ENCODE peak calls at places on chromosomes 12 and 14, in ten cellular contexts. One of them, this sample, is unnamed.

GRCh38 chr12:70402597-70402996 is 36.5 kb downstream of the KCNMB4 start:
- DNase-seq in skeletal muscle cell: no peak
- DNase-seq in T-cell: no peak
- DNase-seq in EH: peak
- DNase-seq in stimulated activated naive B cell treated with anti-CD40 and anti-IgM and Interleukin-4, amounts not matched to agents 10 μg/mL and 1 μg/mL and 100 μg/mL, for 72 hours: no peak
- DNase-seq in non-pigmented ciliary epithelial cell: no peak
- DNase-seq in MV-4-11: no peak
- DNase-seq in gastrocnemius medialis: no peak
- DNase-seq in NCI-H526 treated with DMSO at 0.1 percent for 48 hours: no peak
- DNase-seq in aorta: no peak
- DNase-seq in this sample: no peak

GRCh38 chr14:23580948-23581281 is 2.3 kb upstream of the JPH4 start:
- DNase-seq in skeletal muscle cell: no peak
- DNase-seq in T-cell: no peak
- DNase-seq in EH: no peak
- DNase-seq in stimulated activated naive B cell treated with anti-CD40 and anti-IgM and Interleukin-4, amounts not matched to agents 10 μg/mL and 1 μg/mL and 100 μg/mL, for 72 hours: no peak
- DNase-seq in non-pigmented ciliary epithelial cell: no peak
- DNase-seq in MV-4-11: no peak
- DNase-seq in gastrocnemius medialis: no peak
- DNase-seq in NCI-H526 treated with DMSO at 0.1 percent for 48 hours: no peak
- DNase-seq in aorta: no peak
- DNase-seq in this sample: no peak

GRCh38 chr14:81435048-81435577 is 35.0 kb upstream of the STON2 start:
- DNase-seq in skeletal muscle cell: no peak
- DNase-seq in T-cell: no peak
- DNase-seq in EH: no peak
- DNase-seq in stimulated activated naive B cell treated with anti-CD40 and anti-IgM and Interleukin-4, amounts not matched to agents 10 μg/mL and 1 μg/mL and 100 μg/mL, for 72 hours: no peak
- DNase-seq in non-pigmented ciliary epithelial cell: no peak
- DNase-seq in MV-4-11: no peak
- DNase-seq in gastrocnemius medialis: no peak
- DNase-seq in NCI-H526 treated with DMSO at 0.1 percent for 48 hours: no peak
- DNase-seq in aorta: no peak
- DNase-seq in this sample: no peak

GRCh38 chr12:23525450-23526072 is 423.9 kb downstream of the SOX5 start:
- DNase-seq in skeletal muscle cell: no peak
- DNase-seq in T-cell: no peak
- DNase-seq in EH: no peak
- DNase-seq in stimulated activated naive B cell treated with anti-CD40 and anti-IgM and Interleukin-4, amounts not matched to agents 10 μg/mL and 1 μg/mL and 100 μg/mL, for 72 hours: no peak
- DNase-seq in non-pigmented ciliary epithelial cell: no peak
- DNase-seq in MV-4-11: no peak
- DNase-seq in gastrocnemius medialis: no peak
- DNase-seq in NCI-H526 treated with DMSO at 0.1 percent for 48 hours: no peak
- DNase-seq in aorta: no peak
- DNase-seq in this sample: no peak

GRCh38 chr12:9687228-9687627 is 17.7 kb downstream of the CLEC2D start:
- DNase-seq in skeletal muscle cell: no peak
- DNase-seq in T-cell: no peak
- DNase-seq in EH: peak
- DNase-seq in stimulated activated naive B cell treated with anti-CD40 and anti-IgM and Interleukin-4, amounts not matched to agents 10 μg/mL and 1 μg/mL and 100 μg/mL, for 72 hours: no peak
- DNase-seq in non-pigmented ciliary epithelial cell: no peak
- DNase-seq in MV-4-11: no peak
- DNase-seq in gastrocnemius medialis: no peak
- DNase-seq in NCI-H526 treated with DMSO at 0.1 percent for 48 hours: no peak
- DNase-seq in aorta: no peak
- DNase-seq in this sample: peak

GRCh38 chr14:20630340-20631022 is 11.0 kb downstream of the OR6S1 start:
- DNase-seq in skeletal muscle cell: no peak
- DNase-seq in T-cell: no peak
- DNase-seq in EH: peak
- DNase-seq in stimulated activated naive B cell treated with anti-CD40 and anti-IgM and Interleukin-4, amounts not matched to agents 10 μg/mL and 1 μg/mL and 100 μg/mL, for 72 hours: no peak
- DNase-seq in non-pigmented ciliary epithelial cell: no peak
- DNase-seq in MV-4-11: peak
- DNase-seq in gastrocnemius medialis: no peak
- DNase-seq in NCI-H526 treated with DMSO at 0.1 percent for 48 hours: no peak
- DNase-seq in aorta: no peak
- DNase-seq in this sample: peak

GRCh38 chr14:91511014-91511466 is 930 bp upstream of the PPP4R3A start:
- DNase-seq in skeletal muscle cell: no peak
- DNase-seq in T-cell: no peak
- DNase-seq in EH: no peak
- DNase-seq in stimulated activated naive B cell treated with anti-CD40 and anti-IgM and Interleukin-4, amounts not matched to agents 10 μg/mL and 1 μg/mL and 100 μg/mL, for 72 hours: no peak
- DNase-seq in non-pigmented ciliary epithelial cell: no peak
- DNase-seq in MV-4-11: no peak
- DNase-seq in gastrocnemius medialis: no peak
- DNase-seq in NCI-H526 treated with DMSO at 0.1 percent for 48 hours: no peak
- DNase-seq in aorta: no peak
- DNase-seq in this sample: no peak

GRCh38 chr14:22974530-22975313 is 7.6 kb downstream of the AJUBA start:
- DNase-seq in skeletal muscle cell: no peak
- DNase-seq in T-cell: no peak
- DNase-seq in EH: peak
- DNase-seq in stimulated activated naive B cell treated with anti-CD40 and anti-IgM and Interleukin-4, amounts not matched to agents 10 μg/mL and 1 μg/mL and 100 μg/mL, for 72 hours: no peak
- DNase-seq in non-pigmented ciliary epithelial cell: no peak
- DNase-seq in MV-4-11: no peak
- DNase-seq in gastrocnemius medialis: no peak
- DNase-seq in NCI-H526 treated with DMSO at 0.1 percent for 48 hours: no peak
- DNase-seq in aorta: no peak
- DNase-seq in this sample: peak

GRCh38 chr12:57845478-57846284 is 848 bp downstream of the CTDSP2 start:
- DNase-seq in skeletal muscle cell: no peak
- DNase-seq in T-cell: peak
- DNase-seq in EH: peak
- DNase-seq in stimulated activated naive B cell treated with anti-CD40 and anti-IgM and Interleukin-4, amounts not matched to agents 10 μg/mL and 1 μg/mL and 100 μg/mL, for 72 hours: peak
- DNase-seq in non-pigmented ciliary epithelial cell: no peak
- DNase-seq in MV-4-11: peak
- DNase-seq in gastrocnemius medialis: peak
- DNase-seq in NCI-H526 treated with DMSO at 0.1 percent for 48 hours: peak
- DNase-seq in aorta: peak
- DNase-seq in this sample: peak

GRCh38 chr14:85528882-85529585 is 910 bp upstream of the FLRT2 start:
- DNase-seq in skeletal muscle cell: no peak
- DNase-seq in T-cell: no peak
- DNase-seq in EH: peak
- DNase-seq in stimulated activated naive B cell treated with anti-CD40 and anti-IgM and Interleukin-4, amounts not matched to agents 10 μg/mL and 1 μg/mL and 100 μg/mL, for 72 hours: no peak
- DNase-seq in non-pigmented ciliary epithelial cell: peak
- DNase-seq in MV-4-11: no peak
- DNase-seq in gastrocnemius medialis: no peak
- DNase-seq in NCI-H526 treated with DMSO at 0.1 percent for 48 hours: no peak
- DNase-seq in aorta: no peak
- DNase-seq in this sample: peak

GRCh38 chr12:6614513-6615177 is 7.5 kb upstream of the CHD4 start:
- DNase-seq in skeletal muscle cell: no peak
- DNase-seq in T-cell: no peak
- DNase-seq in EH: no peak
- DNase-seq in stimulated activated naive B cell treated with anti-CD40 and anti-IgM and Interleukin-4, amounts not matched to agents 10 μg/mL and 1 μg/mL and 100 μg/mL, for 72 hours: no peak
- DNase-seq in non-pigmented ciliary epithelial cell: no peak
- DNase-seq in MV-4-11: no peak
- DNase-seq in gastrocnemius medialis: no peak
- DNase-seq in NCI-H526 treated with DMSO at 0.1 percent for 48 hours: no peak
- DNase-seq in aorta: no peak
- DNase-seq in this sample: peak

GRCh38 chr14:100780246-100780645 is 45.7 kb upstream of the MEG3 start:
- DNase-seq in skeletal muscle cell: no peak
- DNase-seq in T-cell: no peak
- DNase-seq in EH: no peak
- DNase-seq in stimulated activated naive B cell treated with anti-CD40 and anti-IgM and Interleukin-4, amounts not matched to agents 10 μg/mL and 1 μg/mL and 100 μg/mL, for 72 hours: no peak
- DNase-seq in non-pigmented ciliary epithelial cell: no peak
- DNase-seq in MV-4-11: no peak
- DNase-seq in gastrocnemius medialis: peak
- DNase-seq in NCI-H526 treated with DMSO at 0.1 percent for 48 hours: no peak
- DNase-seq in aorta: peak
- DNase-seq in this sample: no peak

GRCh38 chr14:94390372-94391086 is 2.1 kb upstream of the SERPINA1 start:
- DNase-seq in skeletal muscle cell: no peak
- DNase-seq in T-cell: no peak
- DNase-seq in EH: peak
- DNase-seq in stimulated activated naive B cell treated with anti-CD40 and anti-IgM and Interleukin-4, amounts not matched to agents 10 μg/mL and 1 μg/mL and 100 μg/mL, for 72 hours: no peak
- DNase-seq in non-pigmented ciliary epithelial cell: no peak
- DNase-seq in MV-4-11: peak
- DNase-seq in gastrocnemius medialis: peak
- DNase-seq in NCI-H526 treated with DMSO at 0.1 percent for 48 hours: no peak
- DNase-seq in aorta: no peak
- DNase-seq in this sample: peak

GRCh38 chr12:120221576-120221900 is 20.6 kb upstream of the RPLP0 start:
- DNase-seq in skeletal muscle cell: no peak
- DNase-seq in T-cell: no peak
- DNase-seq in EH: no peak
- DNase-seq in stimulated activated naive B cell treated with anti-CD40 and anti-IgM and Interleukin-4, amounts not matched to agents 10 μg/mL and 1 μg/mL and 100 μg/mL, for 72 hours: no peak
- DNase-seq in non-pigmented ciliary epithelial cell: no peak
- DNase-seq in MV-4-11: no peak
- DNase-seq in gastrocnemius medialis: no peak
- DNase-seq in NCI-H526 treated with DMSO at 0.1 percent for 48 hours: no peak
- DNase-seq in aorta: no peak
- DNase-seq in this sample: no peak

GRCh38 chr14:103013028-103013427 is 44.3 kb downstream of the CDC42BPB start:
- DNase-seq in skeletal muscle cell: no peak
- DNase-seq in T-cell: no peak
- DNase-seq in EH: no peak
- DNase-seq in stimulated activated naive B cell treated with anti-CD40 and anti-IgM and Interleukin-4, amounts not matched to agents 10 μg/mL and 1 μg/mL and 100 μg/mL, for 72 hours: no peak
- DNase-seq in non-pigmented ciliary epithelial cell: no peak
- DNase-seq in MV-4-11: no peak
- DNase-seq in gastrocnemius medialis: no peak
- DNase-seq in NCI-H526 treated with DMSO at 0.1 percent for 48 hours: no peak
- DNase-seq in aorta: peak
- DNase-seq in this sample: no peak

GRCh38 chr12:45354399-45354798 is 138.5 kb downstream of the ANO6 start:
- DNase-seq in skeletal muscle cell: no peak
- DNase-seq in T-cell: no peak
- DNase-seq in EH: no peak
- DNase-seq in stimulated activated naive B cell treated with anti-CD40 and anti-IgM and Interleukin-4, amounts not matched to agents 10 μg/mL and 1 μg/mL and 100 μg/mL, for 72 hours: no peak
- DNase-seq in non-pigmented ciliary epithelial cell: no peak
- DNase-seq in MV-4-11: no peak
- DNase-seq in gastrocnemius medialis: no peak
- DNase-seq in NCI-H526 treated with DMSO at 0.1 percent for 48 hours: no peak
- DNase-seq in aorta: no peak
- DNase-seq in this sample: no peak

GRCh38 chr14:24883571-24883970 is 166.4 kb downstream of the STXBP6 start:
- DNase-seq in skeletal muscle cell: peak
- DNase-seq in T-cell: no peak
- DNase-seq in EH: no peak
- DNase-seq in stimulated activated naive B cell treated with anti-CD40 and anti-IgM and Interleukin-4, amounts not matched to agents 10 μg/mL and 1 μg/mL and 100 μg/mL, for 72 hours: no peak
- DNase-seq in non-pigmented ciliary epithelial cell: no peak
- DNase-seq in MV-4-11: no peak
- DNase-seq in gastrocnemius medialis: no peak
- DNase-seq in NCI-H526 treated with DMSO at 0.1 percent for 48 hours: no peak
- DNase-seq in aorta: no peak
- DNase-seq in this sample: no peak

GRCh38 chr12:10243803-10244520 is 31.3 kb downstream of the GABARAPL1 start:
- DNase-seq in skeletal muscle cell: no peak
- DNase-seq in T-cell: no peak
- DNase-seq in EH: no peak
- DNase-seq in stimulated activated naive B cell treated with anti-CD40 and anti-IgM and Interleukin-4, amounts not matched to agents 10 μg/mL and 1 μg/mL and 100 μg/mL, for 72 hours: no peak
- DNase-seq in non-pigmented ciliary epithelial cell: no peak
- DNase-seq in MV-4-11: peak
- DNase-seq in gastrocnemius medialis: no peak
- DNase-seq in NCI-H526 treated with DMSO at 0.1 percent for 48 hours: no peak
- DNase-seq in aorta: no peak
- DNase-seq in this sample: no peak

GRCh38 chr12:110366474-110367208 is 36.9 kb downstream of the ANAPC7 start:
- DNase-seq in skeletal muscle cell: no peak
- DNase-seq in T-cell: no peak
- DNase-seq in EH: no peak
- DNase-seq in stimulated activated naive B cell treated with anti-CD40 and anti-IgM and Interleukin-4, amounts not matched to agents 10 μg/mL and 1 μg/mL and 100 μg/mL, for 72 hours: no peak
- DNase-seq in non-pigmented ciliary epithelial cell: no peak
- DNase-seq in MV-4-11: no peak
- DNase-seq in gastrocnemius medialis: no peak
- DNase-seq in NCI-H526 treated with DMSO at 0.1 percent for 48 hours: no peak
- DNase-seq in aorta: peak
- DNase-seq in this sample: no peak

GRCh38 chr12:51631591-51631990 is 40.6 kb downstream of the SCN8A start:
- DNase-seq in skeletal muscle cell: peak
- DNase-seq in T-cell: no peak
- DNase-seq in EH: peak
- DNase-seq in stimulated activated naive B cell treated with anti-CD40 and anti-IgM and Interleukin-4, amounts not matched to agents 10 μg/mL and 1 μg/mL and 100 μg/mL, for 72 hours: no peak
- DNase-seq in non-pigmented ciliary epithelial cell: no peak
- DNase-seq in MV-4-11: no peak
- DNase-seq in gastrocnemius medialis: no peak
- DNase-seq in NCI-H526 treated with DMSO at 0.1 percent for 48 hours: no peak
- DNase-seq in aorta: no peak
- DNase-seq in this sample: peak

GRCh38 chr14:104086661-104087461 is 1.4 kb downstream of the ASPG start:
- DNase-seq in skeletal muscle cell: no peak
- DNase-seq in T-cell: no peak
- DNase-seq in EH: no peak
- DNase-seq in stimulated activated naive B cell treated with anti-CD40 and anti-IgM and Interleukin-4, amounts not matched to agents 10 μg/mL and 1 μg/mL and 100 μg/mL, for 72 hours: no peak
- DNase-seq in non-pigmented ciliary epithelial cell: no peak
- DNase-seq in MV-4-11: no peak
- DNase-seq in gastrocnemius medialis: no peak
- DNase-seq in NCI-H526 treated with DMSO at 0.1 percent for 48 hours: no peak
- DNase-seq in aorta: no peak
- DNase-seq in this sample: no peak

GRCh38 chr14:71474291-71474690 is 457.9 kb upstream of the RGS6 start:
- DNase-seq in skeletal muscle cell: no peak
- DNase-seq in T-cell: no peak
- DNase-seq in EH: no peak
- DNase-seq in stimulated activated naive B cell treated with anti-CD40 and anti-IgM and Interleukin-4, amounts not matched to agents 10 μg/mL and 1 μg/mL and 100 μg/mL, for 72 hours: no peak
- DNase-seq in non-pigmented ciliary epithelial cell: no peak
- DNase-seq in MV-4-11: no peak
- DNase-seq in gastrocnemius medialis: no peak
- DNase-seq in NCI-H526 treated with DMSO at 0.1 percent for 48 hours: no peak
- DNase-seq in aorta: no peak
- DNase-seq in this sample: no peak

GRCh38 chr14:54535126-54535525 is 25.4 kb downstream of the CGRRF1 start:
- DNase-seq in skeletal muscle cell: no peak
- DNase-seq in T-cell: no peak
- DNase-seq in EH: peak
- DNase-seq in stimulated activated naive B cell treated with anti-CD40 and anti-IgM and Interleukin-4, amounts not matched to agents 10 μg/mL and 1 μg/mL and 100 μg/mL, for 72 hours: no peak
- DNase-seq in non-pigmented ciliary epithelial cell: no peak
- DNase-seq in MV-4-11: no peak
- DNase-seq in gastrocnemius medialis: no peak
- DNase-seq in NCI-H526 treated with DMSO at 0.1 percent for 48 hours: no peak
- DNase-seq in aorta: no peak
- DNase-seq in this sample: peak

GRCh38 chr12:113259499-113259953 is 38.3 kb downstream of the TPCN1 start:
- DNase-seq in skeletal muscle cell: peak
- DNase-seq in T-cell: no peak
- DNase-seq in EH: peak
- DNase-seq in stimulated activated naive B cell treated with anti-CD40 and anti-IgM and Interleukin-4, amounts not matched to agents 10 μg/mL and 1 μg/mL and 100 μg/mL, for 72 hours: no peak
- DNase-seq in non-pigmented ciliary epithelial cell: no peak
- DNase-seq in MV-4-11: no peak
- DNase-seq in gastrocnemius medialis: peak
- DNase-seq in NCI-H526 treated with DMSO at 0.1 percent for 48 hours: no peak
- DNase-seq in aorta: peak
- DNase-seq in this sample: no peak

GRCh38 chr12:5439788-5440300 is 7.9 kb downstream of the NTF3 start:
- DNase-seq in skeletal muscle cell: no peak
- DNase-seq in T-cell: no peak
- DNase-seq in EH: no peak
- DNase-seq in stimulated activated naive B cell treated with anti-CD40 and anti-IgM and Interleukin-4, amounts not matched to agents 10 μg/mL and 1 μg/mL and 100 μg/mL, for 72 hours: no peak
- DNase-seq in non-pigmented ciliary epithelial cell: no peak
- DNase-seq in MV-4-11: no peak
- DNase-seq in gastrocnemius medialis: no peak
- DNase-seq in NCI-H526 treated with DMSO at 0.1 percent for 48 hours: peak
- DNase-seq in aorta: no peak
- DNase-seq in this sample: no peak

This sample was measured in ELR.